ENCODE peak calls at places on chromosomes 6 and 20, in nine cellular contexts. H is coronary artery, Z is pancreas, M is endothelial cell, B is AG04450, E is thyroid gland, Q is cardiac fibroblast, O is HepG2, A is esophagus squamous epithelium. Y is an unnamed sample.

GRCh38 chr6:44050872-44051421 is 76.3 kb downstream of the MRPL14 start:
- DNase-seq in B (no peak), Z (no peak), H (no peak), A (no peak), M (no peak), Q (no peak), E (no peak), O (no peak), Y (no peak)

GRCh38 chr6:52641826-52642225 is 29.1 kb upstream of the TMEM14A start:
- DNase-seq in A (no peak), E (no peak), Z (no peak), H (no peak), B (no peak), Q (no peak), M (no peak), O (no peak), Y (no peak)

GRCh38 chr20:49965781-49966304 is 16.9 kb upstream of the SNAI1 start:
- DNase-seq in E (no peak), O (peak), A (no peak), B (no peak), H (no peak), Z (peak), Q (no peak), M (no peak), Y (no peak)

GRCh38 chr6:158669145-158670035 is 19.5 kb downstream of the SYTL3 start:
- DNase-seq in H (no peak), M (no peak), O (no peak), Q (no peak), B (no peak), A (no peak), E (peak), Z (no peak), Y (no peak)

GRCh38 chr6:157557541-157557940 is 176.6 kb downstream of the ZDHHC14 start:
- DNase-seq in B (no peak), Q (no peak), H (no peak), E (no peak), M (no peak), O (no peak), Z (no peak), A (no peak), Y (peak)

GRCh38 chr20:21739682-21740081 is 34.2 kb downstream of the PAX1 start:
- DNase-seq in E (no peak), B (no peak), M (no peak), H (no peak), A (no peak), Q (no peak), Z (no peak), O (no peak), Y (no peak)

GRCh38 chr20:36645998-36646397 is at the start of gene SLA2:
- DNase-seq in Z (no peak), Q (no peak), A (no peak), H (no peak), B (no peak), E (peak), O (no peak), M (no peak), Y (peak)

GRCh38 chr20:48599748-48600469 is 227.9 kb downstream of the PREX1 start:
- DNase-seq in E (no peak), H (no peak), Z (no peak), A (no peak), O (no peak), M (no peak), Q (no peak), B (no peak), Y (no peak)

GRCh38 chr6:71123051-71123450 is 165.6 kb upstream of the OGFRL1 start:
- DNase-seq in B (no peak), E (no peak), A (no peak), Z (no peak), Q (peak), M (no peak), O (no peak), H (no peak), Y (no peak)

GRCh38 chr6:34247481-34248197 is 1.2 kb downstream of the SMIM29 start:
- DNase-seq in Q (no peak), A (no peak), Z (no peak), H (no peak), M (no peak), O (no peak), B (no peak), E (no peak), Y (no peak)

GRCh38 chr20:63319164-63320040 is 26.4 kb downstream of the COL20A1 start:
- DNase-seq in B (no peak), Z (no peak), O (no peak), M (no peak), E (no peak), A (no peak), Q (no peak), H (no peak), Y (no peak)

GRCh38 chr6:44297063-44298038 is 15.8 kb downstream of the AARS2 start:
- DNase-seq in O (no peak), Q (peak), B (no peak), Z (no peak), M (peak), E (peak), A (no peak), H (no peak), Y (peak)

GRCh38 chr6:153790881-153791473 is 248.1 kb upstream of the OPRM1 start:
- DNase-seq in Q (peak), M (peak), H (no peak), A (no peak), O (peak), Z (no peak), B (no peak), E (no peak), Y (no peak)

GRCh38 chr6:19150307-19150706 is 686.9 kb upstream of the ID4 start:
- DNase-seq in A (no peak), Q (no peak), B (no peak), E (no peak), H (no peak), Z (no peak), M (no peak), O (no peak), Y (no peak)

GRCh38 chr20:62637521-62638054 is 4.7 kb upstream of the SLCO4A1 start:
- DNase-seq in H (no peak), O (no peak), B (no peak), Z (no peak), M (no peak), Q (no peak), A (no peak), E (no peak), Y (no peak)

GRCh38 chr6:21459646-21460045 is 133.9 kb upstream of the SOX4 start:
- DNase-seq in E (no peak), A (no peak), B (no peak), Q (no peak), O (no peak), Z (no peak), H (no peak), M (no peak), Y (no peak)

GRCh38 chr6:4673861-4674260 is 102.3 kb upstream of the CDYL start:
- DNase-seq in O (no peak), B (no peak), H (no peak), E (no peak), A (no peak), Q (no peak), Z (no peak), M (no peak), Y (no peak)

GRCh38 chr20:63749597-63750508 is 10.3 kb downstream of the SLC2A4RG start:
- DNase-seq in M (no peak), E (no peak), Z (no peak), A (no peak), O (no peak), Q (no peak), B (no peak), H (no peak), Y (no peak)

GRCh38 chr6:26067367-26067766 is 19.9 kb upstream of the HFE start:
- DNase-seq in M (no peak), Q (no peak), Z (no peak), A (no peak), O (no peak), B (no peak), H (no peak), E (no peak), Y (no peak)

GRCh38 chr20:13492001-13492480 is 146.7 kb downstream of the TASP1 start:
- DNase-seq in Z (no peak), O (no peak), Q (peak), E (peak), M (peak), B (peak), A (no peak), H (no peak), Y (no peak)

GRCh38 chr6:90648873-90649272 is 62.0 kb upstream of the MAP3K7 start:
- DNase-seq in A (no peak), O (no peak), B (no peak), M (no peak), H (no peak), Z (no peak), E (no peak), Q (no peak), Y (no peak)

GRCh38 chr6:43933111-43933885 is 163.3 kb downstream of the VEGFA start:
- DNase-seq in E (no peak), Q (no peak), Z (no peak), M (no peak), B (peak), O (no peak), H (no peak), A (no peak), Y (no peak)

GRCh38 chr20:14885661-14886060 is 548.2 kb upstream of the FLRT3 start:
- DNase-seq in O (no peak), E (no peak), Q (no peak), Z (no peak), M (no peak), B (no peak), A (no peak), H (no peak), Y (no peak)

GRCh38 chr20:11917663-11918062 is at the start of gene BTBD3:
- DNase-seq in Q (peak), M (no peak), O (no peak), H (no peak), B (peak), A (no peak), Z (peak), E (peak), Y (peak)

GRCh38 chr20:19827818-19828217 is 69.8 kb downstream of the RIN2 start:
- DNase-seq in B (no peak), O (no peak), Q (no peak), E (no peak), A (no peak), M (no peak), H (no peak), Z (no peak), Y (no peak)

DNA sequence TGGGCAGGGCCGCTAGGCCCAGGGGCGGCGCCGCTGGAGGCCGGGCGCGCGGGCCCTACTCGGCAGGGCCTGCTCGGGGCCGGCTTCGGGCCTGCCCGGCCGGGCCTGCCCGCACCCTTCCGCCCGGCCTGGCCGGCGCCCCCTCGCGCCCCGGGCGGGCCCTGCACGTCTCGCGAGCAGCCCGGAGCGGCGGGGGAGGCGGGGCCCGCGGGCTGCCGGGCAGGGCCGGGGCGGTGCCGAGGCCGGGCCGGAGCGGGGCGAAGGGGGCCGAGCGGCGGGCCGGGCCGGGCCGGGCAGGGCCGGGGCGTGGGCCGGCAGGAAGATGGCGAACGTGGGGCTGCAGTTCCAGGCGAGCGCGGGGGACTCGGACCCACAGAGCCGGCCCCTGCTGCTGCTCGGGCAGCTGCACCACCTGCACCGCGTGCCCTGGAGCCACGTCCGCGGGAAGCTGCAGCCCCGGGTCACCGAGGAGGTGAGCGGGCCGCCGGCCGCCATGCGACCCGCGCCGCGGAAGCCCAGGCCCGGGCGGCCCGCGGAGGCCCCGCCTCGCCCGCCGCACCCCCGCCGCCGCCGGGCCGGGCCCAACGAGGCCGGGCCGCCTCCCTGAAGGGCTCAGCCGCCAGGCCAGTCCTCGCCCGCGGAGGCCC is at the start of gene NPEPL1:
- DNase-seq in Z (peak), Q (peak), E (peak), M (peak), B (no peak), O (no peak), H (peak), A (no peak), Y (peak)
- TF ChIP-seq CTCF in Z (no peak), Q (no peak), E (peak), M (no peak), B (no peak), O (no peak), H (no peak), A (peak), Y (peak)

DNA sequence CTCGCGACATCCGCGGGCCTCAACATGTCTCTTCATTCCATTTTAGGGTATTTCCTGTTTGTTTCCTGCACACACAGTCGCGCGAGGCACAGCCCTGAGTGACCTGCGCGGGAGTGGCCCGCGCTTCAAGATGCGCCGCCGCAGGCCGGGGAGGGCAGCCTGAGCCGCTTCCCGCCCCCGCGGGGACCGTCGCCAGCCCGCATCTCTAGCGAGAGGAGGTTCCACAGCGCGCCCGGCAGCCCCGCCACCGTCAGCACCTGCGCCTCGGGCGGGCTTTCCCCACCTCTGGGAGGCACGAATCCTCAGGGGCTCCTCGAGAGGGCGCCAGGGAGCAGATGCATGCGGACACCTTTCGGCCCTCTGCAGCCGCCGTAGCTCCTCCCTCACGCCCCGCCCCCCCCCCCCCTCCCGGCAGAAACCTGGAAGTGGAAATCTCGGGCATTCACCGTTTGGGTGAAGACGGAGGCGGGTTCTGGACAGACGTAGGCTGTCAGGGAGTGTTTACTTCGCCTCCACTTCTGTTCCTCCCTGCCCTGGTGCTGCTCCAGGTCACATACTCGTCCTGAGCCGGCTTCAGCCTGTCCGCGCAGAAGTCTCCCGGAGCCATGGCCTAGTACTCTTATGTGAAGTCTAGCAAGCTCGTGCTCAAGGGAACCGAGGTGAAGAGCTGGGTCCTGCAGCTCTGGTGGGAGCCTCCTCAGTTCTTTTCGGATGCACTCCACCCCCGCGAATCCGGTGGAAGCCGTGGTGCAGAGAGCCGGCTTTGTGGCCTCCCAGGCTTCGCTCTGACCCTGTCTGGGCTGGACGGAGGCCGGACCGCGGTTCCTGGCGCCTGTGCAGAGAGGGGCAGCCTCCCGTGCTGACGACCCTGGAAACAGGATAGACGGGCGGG is 880.5 kb upstream of the DEFB115 start:
- DNase-seq in E (peak), Q (peak), H (peak), M (peak), A (no peak), O (peak), Z (peak), B (peak), Y (peak)
- TF ChIP-seq CTCF in E (peak), Q (peak), H (peak), M (peak), A (no peak), O (peak), Z (peak), B (peak), Y (no peak)

GRCh38 chr6:75205776-75206334 is at the start of gene COL12A1:
- DNase-seq in B (peak), O (no peak), Q (peak), E (peak), Z (peak), H (peak), M (peak), A (peak), Y (peak)
- TF ChIP-seq CTCF in B (no peak), O (no peak), Q (no peak), E (no peak), Z (no peak), H (no peak), M (no peak), A (no peak), Y (no peak)

GRCh38 chr6:30613251-30614043 is 3.6 kb downstream of the PPP1R10 start:
- DNase-seq in A (no peak), Z (no peak), E (no peak), M (no peak), Q (peak), B (no peak), O (no peak), H (no peak), Y (no peak)

GRCh38 chr6:30611150-30611855 is 5.7 kb downstream of the PPP1R10 start:
- DNase-seq in E (peak), A (no peak), B (no peak), Q (no peak), Z (no peak), O (no peak), M (no peak), H (no peak), Y (no peak)

GRCh38 chr6:30612687-30613248 is 4.3 kb downstream of the PPP1R10 start:
- DNase-seq in M (no peak), Q (peak), A (no peak), Z (no peak), B (no peak), H (no peak), O (no peak), E (peak), Y (no peak)

GRCh38 chr6:30611856-30612194 is 5.2 kb downstream of the PPP1R10 start:
- DNase-seq in M (no peak), Q (no peak), O (no peak), A (no peak), Z (no peak), H (no peak), B (no peak), E (no peak), Y (no peak)

DNA sequence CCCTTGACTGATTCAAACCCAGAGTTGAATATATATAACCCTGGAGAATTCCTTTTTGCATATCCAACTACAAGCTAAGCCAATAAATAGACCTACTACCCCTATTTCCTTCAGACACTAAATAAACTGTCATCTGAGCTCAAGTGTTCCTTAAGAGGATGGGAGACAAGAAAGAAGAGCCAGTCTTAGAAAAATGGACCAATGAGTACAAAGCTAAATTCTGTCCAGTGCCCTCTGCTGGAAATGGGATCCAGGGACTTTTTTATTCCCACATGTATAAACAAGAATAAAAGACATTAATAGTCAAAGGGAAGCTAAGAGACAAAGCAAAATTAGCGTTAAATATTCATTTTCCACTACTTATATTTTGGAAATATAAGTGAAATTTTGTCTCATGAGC is 4.8 kb downstream of the PPP1R10 start:
- DNase-seq in E (no peak), H (no peak), Z (no peak), Q (peak), A (no peak), O (no peak), B (no peak), M (no peak), Y (no peak)
- TF ChIP-seq CTCF in E (peak), H (no peak), Z (no peak), Q (peak), A (no peak), O (peak), B (peak), M (peak), Y (no peak)

DNA sequence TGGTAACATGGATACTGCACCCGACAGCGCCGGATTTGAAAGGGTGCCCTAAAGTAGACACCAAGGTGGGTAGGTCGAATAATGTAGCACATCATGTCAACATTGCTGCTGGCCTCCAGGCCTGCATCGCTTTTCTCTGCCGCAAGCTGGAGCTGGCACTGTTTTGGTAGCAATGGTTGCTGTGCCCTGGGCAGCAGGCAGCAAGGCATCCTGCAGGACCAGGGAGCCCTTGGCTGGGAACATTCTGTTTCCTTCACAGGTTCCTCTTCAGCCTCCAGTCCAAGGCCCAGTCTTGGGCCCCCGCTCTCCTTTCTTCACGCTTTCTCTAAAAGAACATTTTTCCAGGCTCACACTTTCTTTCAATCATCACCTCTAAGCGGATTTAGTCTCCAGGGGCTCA is 365.8 kb upstream of the JARID2 start:
- DNase-seq in E (no peak), B (no peak), A (no peak), H (no peak), M (no peak), Z (no peak), Q (no peak), O (no peak), Y (no peak)
- TF ChIP-seq CTCF in E (no peak), B (no peak), A (no peak), H (no peak), M (no peak), Z (no peak), Q (no peak), O (no peak), Y (no peak)

GRCh38 chr6:129586815-129587214 is 123.2 kb downstream of the ARHGAP18 start:
- DNase-seq in H (no peak), O (no peak), B (no peak), M (no peak), Z (no peak), A (no peak), Q (no peak), E (no peak), Y (no peak)
- TF ChIP-seq CTCF in H (no peak), O (no peak), B (no peak), M (no peak), Z (no peak), A (no peak), Q (no peak), E (no peak), Y (no peak)

GRCh38 chr6:15121443-15121842 is 124.4 kb upstream of the JARID2 start:
- DNase-seq in Q (no peak), M (no peak), B (no peak), H (no peak), O (no peak), E (no peak), Z (no peak), A (no peak), Y (no peak)
- TF ChIP-seq CTCF in Q (no peak), M (no peak), B (no peak), H (no peak), O (no peak), E (no peak), Z (no peak), A (no peak), Y (no peak)

Y was measured in GM13976.